ENCODE peak calls at places on chromosomes 6 and 20, in four cellular contexts. X is PC-9, Z is upper lobe of right lung, O is uterus. N is an unnamed sample. For H3K4me1, the result is how much of the 10 kb centered on the place peaks cover.

GRCh38 chr6:13397359-13398080 is 69.2 kb upstream of the TBC1D7 start:
- DNase-seq in O (no peak), Z (no peak), X (peak), N (no peak)

GRCh38 chr6:20708367-20709124 is 174.3 kb downstream of the CDKAL1 start:
- DNase-seq in Z (no peak), O (no peak), X (no peak), N (no peak)

GRCh38 chr6:161439093-161439492 is 165.2 kb upstream of the AGPAT4 start:
- DNase-seq in O (peak), Z (no peak), X (no peak), N (no peak)

GRCh38 chr6:112183271-112183671 is 71.1 kb downstream of the LAMA4 start:
- DNase-seq in Z (no peak), O (no peak), X (no peak), N (no peak)

GRCh38 chr20:51573576-51574243 is 31.2 kb upstream of the NFATC2 start:
- DNase-seq in X (no peak), Z (no peak), O (no peak), N (no peak)

GRCh38 chr20:49345538-49345937 is 67.7 kb upstream of the ZNFX1 start:
- DNase-seq in O (peak), X (peak), Z (no peak), N (no peak)

GRCh38 chr6:161406633-161407032 is 132.8 kb upstream of the AGPAT4 start:
- DNase-seq in Z (no peak), X (no peak), O (no peak), N (no peak)

GRCh38 chr20:32139947-32140346 is 30.4 kb downstream of the TM9SF4 start:
- DNase-seq in Z (no peak), O (no peak), X (no peak), N (peak)

GRCh38 chr6:167774881-167775280 is 51.8 kb upstream of the AFDN start:
- DNase-seq in Z (no peak), O (no peak), X (no peak), N (no peak)

GRCh38 chr20:33770005-33770404 is 38.2 kb downstream of the ZNF341 start:
- DNase-seq in O (no peak), X (no peak), Z (no peak), N (no peak)

GRCh38 chr6:29558439-29559079 is 973 bp downstream of the UBD start:
- DNase-seq in X (no peak), Z (no peak), O (no peak), N (no peak)

GRCh38 chr6:170462366-170463020 is 90.6 kb downstream of the PSMB1 start:
- DNase-seq in X (no peak), O (no peak), Z (peak), N (no peak)

GRCh38 chr6:25637946-25638345 is 14.1 kb upstream of the SCGN start:
- DNase-seq in O (no peak), Z (no peak), X (peak), N (peak)

GRCh38 chr6:45327956-45328522 is at the start of gene RUNX2:
- DNase-seq in Z (no peak), X (no peak), O (no peak), N (no peak)

GRCh38 chr6:17493286-17493685 is 99.9 kb downstream of the CAP2 start:
- DNase-seq in X (peak), Z (no peak), O (peak), N (no peak)

GRCh38 chr6:30151580-30151979 is 9.4 kb downstream of the TRIM10 start:
- DNase-seq in X (no peak), O (no peak), Z (no peak), N (no peak)

GRCh38 chr20:47317127-47317895 is 39.2 kb downstream of the ZMYND8 start:
- DNase-seq in O (peak), Z (peak), X (peak), N (no peak)

GRCh38 chr6:160137989-160138835 is 16.6 kb downstream of the SLC22A1 start:
- DNase-seq in O (peak), X (peak), Z (peak), N (peak)

GRCh38 chr20:57809661-57810172 is 99.9 kb upstream of the PMEPA1 start:
- DNase-seq in Z (peak), X (peak), O (no peak), N (no peak)

GRCh38 chr6:166343157-166343502 is 785 bp upstream of the SFT2D1 start:
- DNase-seq in O (no peak), X (no peak), Z (no peak), N (no peak)

GRCh38 chr6:166342293-166343156 is at the start of gene SFT2D1:
- DNase-seq in Z (peak), X (peak), O (peak), N (peak)

GRCh38 chr6:166341915-166342292 is 441 bp downstream of the SFT2D1 start:
- DNase-seq in Z (no peak), X (no peak), O (no peak), N (no peak)

GRCh38 chr6:166338854-166339253 is 3.5 kb downstream of the SFT2D1 start:
- DNase-seq in O (no peak), X (no peak), Z (no peak), N (no peak)

GRCh38 chr6:166341464-166341863 is 881 bp downstream of the SFT2D1 start:
- DNase-seq in X (no peak), Z (no peak), O (no peak), N (no peak)
- H3K4me3 ChIP-seq in X (peak), Z (peak), O (peak), N (peak)

GRCh38 chr6:149138093-149138492 is 179.4 kb upstream of the TAB2 start:
- DNase-seq in Z (no peak), O (no peak), X (no peak), N (no peak)

GRCh38 chr6:149138699-149139294 is 178.7 kb upstream of the TAB2 start:
- DNase-seq in Z (no peak), O (no peak), X (no peak), N (no peak)

GRCh38 chr6:149140910-149141290 is 176.6 kb upstream of the TAB2 start:
- DNase-seq in Z (no peak), O (no peak), X (no peak), N (no peak)

GRCh38 chr6:149140137-149140909 is 177.2 kb upstream of the TAB2 start:
- DNase-seq in O (no peak), X (no peak), Z (no peak), N (no peak)

GRCh38 chr6:149139782-149140136 is 177.8 kb upstream of the TAB2 start:
- DNase-seq in O (no peak), X (no peak), Z (no peak), N (no peak)
- H3K4me1 ChIP-seq in O (under half), X (under half), Z (under half), N (under half)

GRCh38 chr6:35019171-35019570 is 122.0 kb downstream of the TCP11 start:
- DNase-seq in O (no peak), Z (no peak), X (no peak), N (peak)

GRCh38 chr6:35018184-35018523 is 123.0 kb downstream of the TCP11 start:
- DNase-seq in Z (no peak), O (no peak), X (no peak), N (no peak)

GRCh38 chr6:35021014-35021413 is 120.1 kb downstream of the TCP11 start:
- DNase-seq in Z (no peak), X (no peak), O (peak), N (no peak)

GRCh38 chr6:35018746-35019145 is 122.4 kb downstream of the TCP11 start:
- DNase-seq in Z (no peak), X (no peak), O (no peak), N (no peak)

GRCh38 chr6:35019831-35020230 is 121.3 kb downstream of the TCP11 start:
- DNase-seq in Z (no peak), O (no peak), X (no peak), N (no peak)
- H3K4me3 ChIP-seq in Z (peak), O (no peak), X (no peak), N (no peak)

GRCh38 chr6:43676962-43677606 is 10.5 kb downstream of the MRPS18A start:
- DNase-seq in O (no peak), X (no peak), Z (no peak), N (no peak)

GRCh38 chr6:43677759-43678158 is 9.8 kb downstream of the MRPS18A start:
- DNase-seq in X (no peak), O (no peak), Z (no peak), N (no peak)

GRCh38 chr6:43680583-43681120 is 6.9 kb downstream of the MRPS18A start:
- DNase-seq in O (no peak), Z (no peak), X (no peak), N (no peak)

GRCh38 chr6:43679057-43679456 is 8.5 kb downstream of the MRPS18A start:
- DNase-seq in O (no peak), X (no peak), Z (no peak), N (no peak)

DNA sequence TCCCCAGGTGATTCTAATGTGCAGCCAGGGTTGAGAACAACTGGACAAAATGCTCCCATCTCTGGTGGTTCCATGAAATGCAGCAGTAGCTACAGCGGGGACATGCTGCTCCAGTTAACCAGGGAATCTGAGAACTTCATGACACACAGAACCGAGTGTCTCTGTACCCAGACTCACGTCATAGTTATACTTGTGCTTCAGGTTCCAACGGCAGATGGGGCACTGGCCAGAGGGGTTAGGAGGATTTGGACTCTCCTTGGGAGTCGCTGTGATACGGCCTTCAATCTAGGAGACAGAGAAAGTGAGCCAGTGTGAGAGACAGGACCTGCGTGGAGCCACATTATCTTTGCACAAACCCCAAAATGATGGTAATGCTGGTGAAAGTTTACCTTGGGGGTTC is 9.2 kb downstream of the MRPS18A start:
- DNase-seq in O (no peak), Z (no peak), X (no peak), N (no peak)
- H3K4me1 ChIP-seq in O (under half), Z (under half), X (under half), N (under half)

DNA sequence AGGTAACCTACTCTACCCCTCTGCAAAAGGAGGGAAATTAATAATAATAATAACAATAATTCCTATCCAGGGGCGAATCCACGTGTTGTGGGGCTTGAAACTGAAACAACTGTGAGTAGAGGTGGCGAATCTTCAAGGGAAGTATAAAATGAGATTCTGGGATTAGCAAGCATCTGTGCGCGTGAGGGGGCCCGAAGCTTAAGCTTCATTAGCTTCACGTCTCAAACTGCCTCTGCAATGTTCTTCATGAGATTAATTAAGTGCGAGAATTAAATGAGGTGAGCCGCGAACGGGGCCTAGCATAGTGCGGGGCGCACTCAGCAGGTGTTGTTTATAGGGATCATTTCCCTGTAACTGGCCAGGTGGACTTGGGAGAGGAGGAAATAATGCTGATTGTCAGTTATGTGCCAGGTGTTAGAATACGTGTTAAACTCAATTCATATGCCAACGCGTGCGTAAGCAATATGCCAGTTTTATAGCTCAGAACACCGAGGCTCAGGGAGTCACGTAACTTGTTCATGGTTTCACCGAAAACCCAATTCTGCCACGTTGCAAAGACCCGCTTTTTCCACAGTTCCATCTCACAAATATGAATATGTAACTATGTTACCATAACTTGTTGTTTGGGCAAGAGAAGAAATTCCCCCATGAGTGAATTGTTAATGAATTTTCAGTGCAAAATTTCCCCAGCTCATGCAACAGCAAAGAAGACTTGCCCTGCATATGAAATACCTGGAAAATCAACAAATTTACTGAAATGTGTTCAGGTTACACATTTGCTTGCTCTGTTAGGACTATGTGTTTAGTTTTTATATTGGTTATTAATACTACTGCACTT is 30.3 kb downstream of the SF3B5 start:
- DNase-seq in X (no peak), Z (no peak), O (no peak), N (no peak)
- H3K4me3 ChIP-seq in X (no peak), Z (peak), O (peak), N (peak)

GRCh38 chr20:36860811-36861624 is 14.9 kb upstream of the TLDC2 start:
- DNase-seq in X (no peak), O (no peak), Z (no peak), N (no peak)
- H3K4me1 ChIP-seq in X (under half), O (under half), Z (half or more), N (under half)

GRCh38 chr6:40106840-40107239 is 172.6 kb upstream of the MOCS1 start:
- DNase-seq in Z (no peak), O (no peak), X (no peak), N (no peak)
- H3K4me3 ChIP-seq in Z (no peak), O (no peak), X (no peak), N (no peak)